ENCODE peak calls at places on chromosomes 4 and X, in ten cellular contexts. J is testis, P is fibroblast of villous mesenchyme, V is DND-41, E is fibroblast of mammary gland, B is endodermal cell, Z is GM12864, Q is heart right ventricle, L is fibroblast of pulmonary artery, G is astrocyte of the spinal cord. D is an unnamed sample.

GRCh38 chrX:70754169-70754843 is 154.2 kb downstream of the TEX11 start:
- DNase-seq in J (no peak), P (no peak), V (peak), E (no peak), B (no peak), Z (no peak), Q (no peak), L (no peak), G (no peak), D (no peak)

GRCh38 chr4:1998296-1998695 is 10.5 kb downstream of the NELFA start:
- DNase-seq in J (no peak), P (no peak), V (no peak), E (no peak), B (no peak), Z (no peak), Q (no peak), L (no peak), G (no peak), D (no peak)

GRCh38 chr4:53309321-53310020 is 56.4 kb downstream of the SCFD2 start:
- DNase-seq in J (no peak), P (peak), V (no peak), E (peak), B (no peak), Z (no peak), Q (no peak), L (no peak), G (no peak), D (no peak)

GRCh38 chr4:185106353-185106752 is 36.7 kb upstream of the SLC25A4 start:
- DNase-seq in J (no peak), P (no peak), V (no peak), E (no peak), B (no peak), Z (no peak), Q (no peak), L (no peak), G (no peak), D (no peak)

GRCh38 chr4:62093735-62094134 is 893.6 kb downstream of the ADGRL3 start:
- DNase-seq in J (no peak), P (no peak), V (no peak), E (no peak), B (no peak), Z (no peak), Q (no peak), L (no peak), G (no peak), D (no peak)

GRCh38 chr4:37946503-37947179 is 13.6 kb upstream of the PTTG2 start:
- DNase-seq in J (no peak), P (no peak), V (no peak), E (no peak), B (no peak), Z (no peak), Q (no peak), L (no peak), G (no peak), D (no peak)

GRCh38 chr4:157220026-157220881 is at the start of gene GRIA2:
- DNase-seq in J (peak), P (peak), V (no peak), E (peak), B (peak), Z (no peak), Q (peak), L (peak), G (peak), D (peak)

GRCh38 chr4:48633657-48634056 is 143.6 kb downstream of the ZAR1 start:
- DNase-seq in J (no peak), P (no peak), V (no peak), E (no peak), B (no peak), Z (no peak), Q (no peak), L (no peak), G (no peak), D (no peak)

GRCh38 chr4:10083331-10083769 is 33.2 kb downstream of the WDR1 start:
- DNase-seq in J (no peak), P (no peak), V (no peak), E (no peak), B (no peak), Z (no peak), Q (no peak), L (no peak), G (no peak), D (no peak)

GRCh38 chr4:1201851-1202525 is 29.6 kb upstream of the SPON2 start:
- DNase-seq in J (peak), P (peak), V (peak), E (peak), B (peak), Z (peak), Q (peak), L (peak), G (peak), D (peak)

GRCh38 chr4:174340714-174341113 is 57.0 kb downstream of the CEP44 start:
- DNase-seq in J (no peak), P (no peak), V (no peak), E (peak), B (no peak), Z (no peak), Q (no peak), L (no peak), G (no peak), D (peak)

GRCh38 chr4:16977081-16977480 is 78.6 kb upstream of the LDB2 start:
- DNase-seq in J (no peak), P (no peak), V (no peak), E (no peak), B (no peak), Z (no peak), Q (no peak), L (no peak), G (no peak), D (no peak)

GRCh38 chr4:722851-723360 is 17.3 kb downstream of the PCGF3 start:
- DNase-seq in J (no peak), P (no peak), V (no peak), E (no peak), B (no peak), Z (no peak), Q (no peak), L (no peak), G (no peak), D (no peak)

GRCh38 chr4:7403001-7403400 is 31.7 kb downstream of the PSAPL1 start:
- DNase-seq in J (peak), P (no peak), V (no peak), E (peak), B (peak), Z (no peak), Q (no peak), L (no peak), G (no peak), D (no peak)

GRCh38 chr4:120466429-120466828 is 399.8 kb upstream of the MAD2L1 start:
- DNase-seq in J (no peak), P (no peak), V (no peak), E (no peak), B (peak), Z (no peak), Q (no peak), L (no peak), G (no peak), D (no peak)
- H3K4me3 ChIP-seq in J (no peak), P (no peak), V (no peak), E (no peak), B (no peak), Z (no peak), Q (no peak), L (no peak), G (no peak), D (no peak)

DNA sequence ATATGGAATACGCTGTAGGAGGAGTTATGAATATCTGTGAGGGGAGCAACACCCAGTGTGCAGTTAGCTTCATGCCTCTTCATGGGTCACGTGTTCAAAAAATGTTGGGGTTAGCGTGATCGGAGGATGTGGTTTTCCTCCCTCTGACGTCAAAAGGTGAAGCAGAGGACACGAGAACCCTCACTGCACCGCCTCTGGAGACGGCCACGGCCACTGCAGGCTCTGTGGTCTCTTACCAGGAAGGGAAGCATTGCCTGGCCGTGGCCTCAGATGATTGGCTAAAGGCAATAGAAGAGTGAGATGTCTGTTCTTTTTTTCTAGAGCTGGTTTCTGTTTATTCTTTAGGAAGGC is 28.9 kb downstream of the HTT-AS start:
- DNase-seq in J (no peak), P (peak), V (peak), E (peak), B (no peak), Z (no peak), Q (peak), L (peak), G (peak), D (peak)
- TF ChIP-seq CTCF in J (no peak), P (no peak), V (no peak), E (no peak), B (no peak), Z (no peak), Q (no peak), L (no peak), G (no peak), D (no peak)

DNA sequence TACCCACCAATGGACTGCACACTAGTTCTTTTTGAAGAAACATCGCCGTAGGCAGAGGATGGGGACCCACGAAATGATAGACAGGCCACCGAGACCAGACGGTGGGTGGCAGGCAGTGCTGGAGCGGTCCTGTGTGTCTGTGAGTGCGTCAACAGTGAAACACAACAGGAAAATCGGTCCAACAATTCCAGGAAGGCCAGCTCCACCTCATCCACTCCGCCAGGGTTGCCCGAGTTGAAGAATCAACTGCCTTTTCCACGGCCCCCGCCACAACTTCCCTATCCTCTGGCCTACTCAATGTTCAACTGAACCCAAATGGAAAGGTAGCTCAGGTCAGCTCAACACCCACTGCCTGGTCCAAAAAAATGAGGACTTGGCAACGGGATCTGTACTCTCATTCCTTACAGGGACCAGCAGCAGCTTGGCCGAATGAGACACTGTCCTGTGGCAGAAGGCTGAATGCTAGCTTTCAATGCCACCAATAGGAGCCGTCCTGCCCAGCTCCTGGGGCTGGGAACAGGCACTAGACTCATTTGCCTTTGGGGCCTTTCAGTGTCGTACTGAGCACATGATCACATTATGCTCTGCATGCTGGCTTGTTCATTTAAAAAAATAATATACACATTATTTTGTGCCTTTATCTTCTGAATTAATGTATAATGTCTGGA is 43.5 kb downstream of the MID1 start:
- DNase-seq in J (no peak), P (no peak), V (no peak), E (no peak), B (no peak), Z (no peak), Q (peak), L (no peak), G (no peak), D (no peak)
- H3K4me3 ChIP-seq in J (no peak), P (no peak), V (no peak), E (no peak), B (no peak), Z (no peak), Q (peak), L (no peak), G (no peak), D (no peak)

GRCh38 chrX:15059488-15059887 is 186.3 kb downstream of the MOSPD2 start:
- DNase-seq in J (no peak), P (peak), V (no peak), E (no peak), B (no peak), Z (no peak), Q (no peak), L (no peak), G (no peak), D (no peak)
- TF ChIP-seq CTCF in J (no peak), P (peak), V (no peak), E (no peak), B (peak), Z (no peak), Q (no peak), L (no peak), G (peak), D (peak)

GRCh38 chr4:182265881-182266280 is 22.7 kb downstream of the TENM3 start:
- DNase-seq in J (no peak), P (no peak), V (no peak), E (no peak), B (no peak), Z (no peak), Q (no peak), L (no peak), G (no peak), D (no peak)

GRCh38 chr4:182267048-182267447 is 23.8 kb downstream of the TENM3 start:
- DNase-seq in J (no peak), P (no peak), V (no peak), E (no peak), B (no peak), Z (no peak), Q (no peak), L (no peak), G (no peak), D (no peak)

GRCh38 chr4:182271731-182272525 is 28.7 kb downstream of the TENM3 start:
- DNase-seq in J (no peak), P (no peak), V (no peak), E (no peak), B (no peak), Z (no peak), Q (no peak), L (no peak), G (no peak), D (no peak)

GRCh38 chr4:182273191-182273935 is 30.2 kb downstream of the TENM3 start:
- DNase-seq in J (no peak), P (no peak), V (no peak), E (no peak), B (no peak), Z (no peak), Q (no peak), L (no peak), G (no peak), D (no peak)

DNA sequence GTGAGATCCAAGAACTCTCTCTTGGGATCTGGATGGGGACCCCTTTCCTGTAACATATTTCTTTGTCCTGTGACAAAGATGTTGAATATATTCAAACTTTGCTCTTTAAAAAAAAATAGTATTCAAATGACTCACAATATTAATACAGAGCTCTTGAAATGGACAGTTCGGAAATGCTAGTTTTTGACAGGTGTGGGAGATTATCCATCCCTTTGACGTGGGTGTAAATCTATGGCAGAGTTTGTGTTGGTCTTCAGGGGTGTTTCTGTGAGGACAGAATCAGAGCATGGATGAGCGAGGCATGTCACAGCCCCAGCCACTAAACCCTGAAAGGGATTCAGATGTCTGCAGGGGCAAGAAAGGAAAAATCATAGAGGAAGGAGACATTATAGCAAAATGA is 25.8 kb downstream of the TENM3 start:
- DNase-seq in J (no peak), P (no peak), V (no peak), E (no peak), B (no peak), Z (no peak), Q (no peak), L (no peak), G (no peak), D (no peak)
- H3K4me3 ChIP-seq in J (no peak), P (no peak), V (no peak), E (no peak), B (no peak), Z (no peak), Q (no peak), L (no peak), G (no peak), D (no peak)

GRCh38 chrX:36898301-36898700 is 109.9 kb upstream of the FAM47C start:
- DNase-seq in J (no peak), P (no peak), V (no peak), E (peak), B (no peak), Z (no peak), Q (no peak), L (peak), G (no peak), D (no peak)
- TF ChIP-seq CTCF in J (no peak), P (peak), V (peak), E (peak), B (peak), Z (peak), Q (no peak), L (peak), G (peak), D (peak)